ENCODE peak calls at places on chromosomes 5 and 9, in seven cellular contexts. Z is neural progenitor cell, F is body of pancreas, M is SK-N-SH, W is left ventricle myocardium inferior, T is neuronal stem cell, I is thoracic aorta. Y is an unnamed sample.

GRCh38 chr5:11477786-11478185 is 426.5 kb downstream of the CTNND2 start:
- DNase-seq in Z (no peak), F (no peak), M (no peak), W (no peak), T (no peak), I (no peak), Y (no peak)

GRCh38 chr9:101578378-101578777 is 16.4 kb downstream of the PPP3R2 start:
- DNase-seq in Z (no peak), F (no peak), M (no peak), W (no peak), T (no peak), I (no peak), Y (no peak)

GRCh38 chr5:51988561-51988960 is 605.3 kb downstream of the ISL1 start:
- DNase-seq in Z (no peak), F (no peak), M (no peak), W (no peak), T (no peak), I (no peak), Y (no peak)

GRCh38 chr9:38042626-38043359 is 26.2 kb downstream of the SHB start:
- DNase-seq in Z (no peak), F (no peak), M (no peak), W (no peak), T (no peak), I (no peak), Y (no peak)

GRCh38 chr9:92325991-92326500 is 293 bp downstream of the CENPP start:
- DNase-seq in Z (no peak), F (no peak), M (no peak), W (no peak), T (peak; percentile 12), I (no peak), Y (no peak)

GRCh38 chr5:60844429-60844890 is 391 bp upstream of the ELOVL7 start:
- DNase-seq in Z (no peak), F (no peak), M (no peak), W (no peak), T (no peak), I (no peak), Y (no peak)

GRCh38 chr9:134403682-134404301 is 77.5 kb downstream of the RXRA start:
- DNase-seq in Z (no peak), F (peak; percentile 60), M (no peak), W (peak; percentile 87), T (no peak), I (peak; percentile 49), Y (no peak)

GRCh38 chr5:431711-432050 is 11.3 kb upstream of the EXOC3 start:
- DNase-seq in Z (no peak), F (no peak), M (no peak), W (no peak), T (no peak), I (no peak), Y (peak; percentile 33)

GRCh38 chr9:13054381-13054780 is 225.1 kb downstream of the MPDZ start:
- DNase-seq in Z (no peak), F (no peak), M (no peak), W (no peak), T (no peak), I (no peak), Y (no peak)

GRCh38 chr5:93883459-93883858 is 142.1 kb upstream of the POU5F2 start:
- DNase-seq in Z (no peak), F (no peak), M (no peak), W (no peak), T (no peak), I (no peak), Y (no peak)

GRCh38 chr5:42005561-42006153 is 80.6 kb downstream of the FBXO4 start:
- DNase-seq in Z (peak; percentile 33), F (no peak), M (peak; percentile 23), W (no peak), T (no peak), I (no peak), Y (no peak)

GRCh38 chr5:177296581-177296980 is 6.9 kb downstream of the RAB24 start:
- DNase-seq in Z (no peak), F (no peak), M (no peak), W (no peak), T (no peak), I (no peak), Y (no peak)

GRCh38 chr9:135221951-135222631 is 134.6 kb downstream of the OLFM1 start:
- DNase-seq in Z (peak; percentile 36), F (peak; percentile 36), M (peak; percentile 68), W (no peak), T (no peak), I (no peak), Y (peak; percentile 87)

GRCh38 chr5:96781031-96781733 is 26.6 kb downstream of the ERAP1 start:
- DNase-seq in Z (no peak), F (no peak), M (no peak), W (no peak), T (no peak), I (no peak), Y (no peak)

GRCh38 chr5:133610489-133611356 is 1.6 kb downstream of the FSTL4 start:
- DNase-seq in Z (peak; percentile 96), F (peak; percentile 75), M (peak; percentile 87), W (peak; percentile 64), T (peak; percentile 74), I (no peak), Y (peak; percentile 93)

GRCh38 chr5:43039468-43040286 is 442 bp downstream of the ANXA2R start:
- DNase-seq in Z (peak; percentile 82), F (peak; percentile 27), M (peak; percentile 40), W (peak; percentile 75), T (no peak), I (no peak), Y (peak; percentile 86)

DNA sequence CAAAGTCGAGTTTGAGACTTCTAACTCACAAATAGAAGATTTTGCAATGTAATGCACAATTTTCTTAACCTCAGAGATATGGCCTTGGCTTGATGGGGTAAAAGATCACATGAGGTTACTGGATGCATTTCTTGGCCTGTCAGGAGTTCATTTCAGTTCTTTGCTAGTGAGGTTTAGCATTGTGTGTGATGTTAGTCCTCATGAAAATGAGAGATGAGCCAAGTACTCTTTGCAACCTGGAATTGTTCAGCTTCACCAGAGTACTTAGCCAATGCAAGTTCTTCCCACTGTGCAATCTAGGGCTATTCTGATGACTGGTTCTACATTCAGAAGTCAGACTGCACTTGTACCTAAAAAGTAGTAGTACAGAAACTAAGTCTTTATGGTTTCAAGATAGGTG is 24.9 kb downstream of the GNAQ start:
- DNase-seq in Z (no peak), F (no peak), M (no peak), W (no peak), T (no peak), I (no peak), Y (no peak)
- H3K27ac ChIP-seq in Z (no peak overlapping the region), F (no peak overlapping the region), M (no peak overlapping the region), W (no peak overlapping the region), T (no peak overlapping the region), I (no peak overlapping the region), Y (no peak overlapping the region)

DNA sequence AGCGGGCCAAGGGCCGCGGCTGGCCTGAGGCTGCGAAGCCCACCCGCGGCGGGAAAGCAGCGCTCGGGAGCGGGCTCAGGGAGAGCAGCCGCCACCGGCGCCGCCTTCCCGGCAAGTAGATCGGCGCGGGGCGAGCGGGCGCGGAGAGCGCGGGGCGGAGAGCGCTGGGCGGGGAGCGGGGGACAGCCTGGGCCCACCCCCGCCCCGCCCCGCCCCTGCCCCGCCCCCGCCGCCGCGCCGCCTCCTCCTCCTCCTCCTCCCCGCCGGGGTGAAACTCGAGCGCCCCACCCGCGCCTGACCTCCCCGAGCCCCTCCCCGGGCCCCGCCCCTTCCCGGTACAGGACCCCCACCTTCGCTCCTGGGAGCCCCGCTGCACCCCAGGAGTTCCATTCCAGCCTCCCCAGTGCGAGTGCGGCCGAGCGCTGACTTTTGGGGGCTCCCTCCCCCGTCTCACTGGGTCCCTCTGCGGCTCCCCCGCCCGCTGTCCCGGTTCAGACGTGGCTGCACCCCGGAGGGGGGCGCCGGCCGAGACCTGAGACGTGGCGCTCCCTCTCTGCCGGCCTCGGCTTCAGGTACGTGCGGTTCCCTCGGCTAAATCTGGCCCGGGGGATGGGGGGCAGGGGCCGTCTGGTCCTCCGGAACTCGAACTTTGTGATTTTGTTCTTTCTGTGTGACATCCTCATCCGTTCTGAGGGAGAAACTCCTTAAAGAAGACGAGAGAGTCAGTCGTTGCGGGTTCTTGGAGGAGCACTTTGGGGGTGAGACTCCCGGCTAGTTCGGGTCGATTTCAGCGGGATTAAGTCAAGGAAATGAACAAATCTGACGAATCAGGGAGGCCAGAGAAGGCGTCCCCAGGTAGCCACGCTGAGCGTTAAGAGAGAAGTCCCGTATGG is at the start of gene SEMA5A:
- DNase-seq in Z (peak; percentile 90), F (peak; percentile 83), M (peak; percentile 79), W (peak; percentile 78), T (peak; percentile 73), I (no peak), Y (peak; percentile 93)
- H3K27ac ChIP-seq in Z (no peak within 1 kb of the TSS), F (peak within 1 kb of the TSS; percentile 88), M (no peak within 1 kb of the TSS), W (peak within 1 kb of the TSS; percentile 91), T (peak within 1 kb of the TSS; percentile 45), I (peak within 1 kb of the TSS; percentile 94), Y (peak within 1 kb of the TSS; percentile 27)

GRCh38 chr9:103397868-103398600 is 402.9 kb downstream of the CYLC2 start:
- DNase-seq in Z (peak; percentile 56), F (peak; percentile 63), M (peak; percentile 30), W (no peak), T (peak; percentile 37), I (no peak), Y (peak; percentile 84)
- H3K27ac ChIP-seq in Z (no peak overlapping the region), F (no peak overlapping the region), M (no peak overlapping the region), W (no peak overlapping the region), T (no peak overlapping the region), I (no peak overlapping the region), Y (no peak overlapping the region)

GRCh38 chr9:121249563-121249962 is 18.4 kb upstream of the GSN start:
- DNase-seq in Z (no peak), F (no peak), M (no peak), W (no peak), T (no peak), I (no peak), Y (peak; percentile 42)

GRCh38 chr9:121252104-121252851 is 15.7 kb upstream of the GSN start:
- DNase-seq in Z (no peak), F (no peak), M (no peak), W (no peak), T (no peak), I (no peak), Y (no peak)

GRCh38 chr9:121242219-121242954 is 25.6 kb upstream of the GSN start:
- DNase-seq in Z (no peak), F (no peak), M (no peak), W (no peak), T (no peak), I (no peak), Y (peak; percentile 29)

GRCh38 chr9:121242955-121243346 is 25.0 kb upstream of the GSN start:
- DNase-seq in Z (no peak), F (no peak), M (no peak), W (no peak), T (no peak), I (no peak), Y (no peak)

GRCh38 chr9:121246821-121247511 is 21.0 kb upstream of the GSN start:
- DNase-seq in Z (no peak), F (no peak), M (no peak), W (no peak), T (no peak), I (no peak), Y (no peak)
- H3K27ac ChIP-seq in Z (no peak overlapping the region), F (no peak overlapping the region), M (no peak overlapping the region), W (no peak overlapping the region), T (no peak overlapping the region), I (no peak overlapping the region), Y (no peak overlapping the region)

DNA sequence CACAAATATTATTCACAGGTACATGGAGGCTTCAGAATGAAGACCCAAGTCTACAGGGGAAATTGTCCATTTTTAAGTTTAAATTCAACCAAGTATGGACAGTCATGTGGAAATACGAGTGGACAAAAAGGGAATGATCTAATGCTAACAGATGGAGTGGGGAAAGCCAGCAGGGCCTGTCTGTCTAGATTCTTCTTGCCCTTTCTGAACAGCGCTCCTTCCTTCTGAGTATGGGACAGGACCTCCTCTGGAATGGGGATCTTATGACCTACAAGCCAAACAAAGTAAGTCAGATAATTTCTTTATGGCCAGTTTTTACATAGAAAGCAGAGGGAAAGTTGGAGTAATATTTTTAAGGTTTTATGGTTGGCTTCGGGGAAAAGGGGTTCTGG is 119.8 kb upstream of the NEK6 start:
- DNase-seq in Z (no peak), F (no peak), M (no peak), W (no peak), T (no peak), I (no peak), Y (no peak)
- H3K27ac ChIP-seq in Z (no peak overlapping the region), F (no peak overlapping the region), M (no peak overlapping the region), W (no peak overlapping the region), T (no peak overlapping the region), I (no peak overlapping the region), Y (no peak overlapping the region)

Y was measured in endodermal cell.